ENCODE peak calls at places on chromosome 4, in five cellular contexts. F is stimulated activated CD8-positive, alpha-beta memory T cell treated with anti-CD3 and anti-CD28 coated beads, Interleukin-7, amount 100 ng/mL, for 1 hour; S is activated CD8-positive, alpha-beta memory T cell treated with anti-CD3 and anti-CD28 coated beads, Interleukin-2, amount 50 U/mL, for 4 hours; C is GF-D8; K is GM04503. Y is an unnamed sample.

GRCh38 chr4:93809773-93810172 is 18.8 kb upstream of the ATOH1 start:
- DNase-seq in C (no peak), S (no peak), K (no peak), F (no peak), Y (no peak)

GRCh38 chr4:145881585-145881984 is 57.0 kb downstream of the ZNF827 start:
- DNase-seq in C (no peak), K (no peak), S (no peak), F (no peak), Y (no peak)

GRCh38 chr4:7223566-7223965 is 31.2 kb downstream of the SORCS2 start:
- DNase-seq in S (no peak), F (no peak), C (no peak), K (no peak), Y (no peak)

GRCh38 chr4:140071806-140072205 is 82.2 kb downstream of the MAML3 start:
- DNase-seq in F (peak; percentile 35), S (peak; percentile 64), K (peak; percentile 83), C (peak; percentile 60), Y (no peak)

GRCh38 chr4:143026459-143027170 is 158.1 kb upstream of the USP38 start:
- DNase-seq in F (no peak), S (no peak), K (no peak), C (no peak), Y (no peak)

GRCh38 chr4:86961605-86962295 is 26.9 kb downstream of the AFF1 start:
- DNase-seq in C (peak; percentile 94), K (peak; percentile 36), F (no peak), S (no peak), Y (no peak)

GRCh38 chr4:23476514-23477090 is 413.2 kb downstream of the PPARGC1A start:
- DNase-seq in K (no peak), C (no peak), F (no peak), S (no peak), Y (no peak)

GRCh38 chr4:622996-623913 is 2.1 kb upstream of the PDE6B start:
- DNase-seq in F (no peak), S (no peak), K (no peak), C (no peak), Y (no peak)

GRCh38 chr4:148998719-148999118 is 556.5 kb upstream of the NR3C2 start:
- DNase-seq in F (no peak), S (no peak), C (no peak), K (no peak), Y (no peak)

GRCh38 chr4:6767725-6768538 is 14.6 kb upstream of the KIAA0232 start:
- DNase-seq in K (no peak), F (no peak), C (no peak), S (no peak), Y (no peak)

GRCh38 chr4:48290146-48290772 is 20.6 kb upstream of the TEC start:
- DNase-seq in K (no peak), C (no peak), S (no peak), F (no peak), Y (no peak)

Y was measured in D721Med.